ENCODE peak calls at places on chromosome 1, in nine cellular contexts. One of them, this sample, is unnamed.

GRCh38 chr1:41626616-41627375 is 142.3 kb upstream of the EDN2 start:
- ATAC-seq in activated T-helper 17 cell treated with anti-CD3 and anti-CD28 coated beads, Interleukin-2, amount 50 U/mL, for 72 hours: peak; percentile 97
- ATAC-seq in right cardiac atrium: peak; percentile 22
- ATAC-seq in psoas muscle: no peak
- ATAC-seq in activated T-cell treated with anti-CD3 and anti-CD28 coated beads, Interleukin-2, amount 50 U/mL, for 72 hours: peak; percentile 99
- ATAC-seq in A549: peak; percentile 19
- ATAC-seq in K562: no peak
- ATAC-seq in gastrocnemius medialis: no peak
- ATAC-seq in body of pancreas: peak; percentile 49
- ATAC-seq in this sample: peak; percentile 93

GRCh38 chr1:223732993-223733798 is 20.9 kb downstream of the CAPN2 start:
- ATAC-seq in gastrocnemius medialis: no peak
- ATAC-seq in K562: no peak
- ATAC-seq in activated T-cell treated with anti-CD3 and anti-CD28 coated beads, Interleukin-2, amount 50 U/mL, for 72 hours: no peak
- ATAC-seq in activated T-helper 17 cell treated with anti-CD3 and anti-CD28 coated beads, Interleukin-2, amount 50 U/mL, for 72 hours: no peak
- ATAC-seq in body of pancreas: peak; percentile 44
- ATAC-seq in right cardiac atrium: peak; percentile 73
- ATAC-seq in A549: peak; percentile 7
- ATAC-seq in psoas muscle: no peak
- ATAC-seq in this sample: peak; percentile 69

GRCh38 chr1:10860682-10861081 is 64.2 kb upstream of the CASZ1 start:
- ATAC-seq in activated T-cell treated with anti-CD3 and anti-CD28 coated beads, Interleukin-2, amount 50 U/mL, for 72 hours: no peak
- ATAC-seq in psoas muscle: no peak
- ATAC-seq in K562: no peak
- ATAC-seq in right cardiac atrium: no peak
- ATAC-seq in gastrocnemius medialis: peak; percentile 25
- ATAC-seq in A549: no peak
- ATAC-seq in activated T-helper 17 cell treated with anti-CD3 and anti-CD28 coated beads, Interleukin-2, amount 50 U/mL, for 72 hours: no peak
- ATAC-seq in body of pancreas: no peak
- ATAC-seq in this sample: no peak

GRCh38 chr1:15574741-15575140 is 10.1 kb downstream of the AGMAT start:
- ATAC-seq in activated T-helper 17 cell treated with anti-CD3 and anti-CD28 coated beads, Interleukin-2, amount 50 U/mL, for 72 hours: no peak
- ATAC-seq in activated T-cell treated with anti-CD3 and anti-CD28 coated beads, Interleukin-2, amount 50 U/mL, for 72 hours: no peak
- ATAC-seq in gastrocnemius medialis: no peak
- ATAC-seq in K562: no peak
- ATAC-seq in A549: no peak
- ATAC-seq in body of pancreas: no peak
- ATAC-seq in psoas muscle: no peak
- ATAC-seq in right cardiac atrium: peak; percentile 41
- ATAC-seq in this sample: no peak

GRCh38 chr1:201681375-201681774 is 142.4 kb downstream of the NAV1 start:
- ATAC-seq in activated T-cell treated with anti-CD3 and anti-CD28 coated beads, Interleukin-2, amount 50 U/mL, for 72 hours: no peak
- ATAC-seq in A549: no peak
- ATAC-seq in K562: no peak
- ATAC-seq in body of pancreas: no peak
- ATAC-seq in activated T-helper 17 cell treated with anti-CD3 and anti-CD28 coated beads, Interleukin-2, amount 50 U/mL, for 72 hours: no peak
- ATAC-seq in gastrocnemius medialis: peak; percentile 51
- ATAC-seq in psoas muscle: peak; percentile 44
- ATAC-seq in right cardiac atrium: peak; percentile 63
- ATAC-seq in this sample: no peak

GRCh38 chr1:47837866-47838561 is 159.2 kb downstream of the TRABD2B start:
- ATAC-seq in body of pancreas: no peak
- ATAC-seq in activated T-cell treated with anti-CD3 and anti-CD28 coated beads, Interleukin-2, amount 50 U/mL, for 72 hours: no peak
- ATAC-seq in right cardiac atrium: peak; percentile 30
- ATAC-seq in psoas muscle: no peak
- ATAC-seq in gastrocnemius medialis: no peak
- ATAC-seq in A549: no peak
- ATAC-seq in K562: no peak
- ATAC-seq in activated T-helper 17 cell treated with anti-CD3 and anti-CD28 coated beads, Interleukin-2, amount 50 U/mL, for 72 hours: no peak
- ATAC-seq in this sample: no peak

GRCh38 chr1:66265796-66266195 is 268.2 kb upstream of the SGIP1 start:
- ATAC-seq in activated T-cell treated with anti-CD3 and anti-CD28 coated beads, Interleukin-2, amount 50 U/mL, for 72 hours: peak; percentile 45
- ATAC-seq in right cardiac atrium: peak; percentile 17
- ATAC-seq in body of pancreas: no peak
- ATAC-seq in psoas muscle: no peak
- ATAC-seq in A549: no peak
- ATAC-seq in K562: no peak
- ATAC-seq in activated T-helper 17 cell treated with anti-CD3 and anti-CD28 coated beads, Interleukin-2, amount 50 U/mL, for 72 hours: no peak
- ATAC-seq in gastrocnemius medialis: no peak
- ATAC-seq in this sample: no peak

GRCh38 chr1:66380452-66381212 is 153.3 kb upstream of the SGIP1 start:
- ATAC-seq in K562: no peak
- ATAC-seq in right cardiac atrium: no peak
- ATAC-seq in activated T-cell treated with anti-CD3 and anti-CD28 coated beads, Interleukin-2, amount 50 U/mL, for 72 hours: peak; percentile 79
- ATAC-seq in activated T-helper 17 cell treated with anti-CD3 and anti-CD28 coated beads, Interleukin-2, amount 50 U/mL, for 72 hours: peak; percentile 87
- ATAC-seq in gastrocnemius medialis: no peak
- ATAC-seq in psoas muscle: no peak
- ATAC-seq in body of pancreas: no peak
- ATAC-seq in A549: no peak
- ATAC-seq in this sample: peak; percentile 67

GRCh38 chr1:235024706-235025421 is 103.8 kb downstream of the TOMM20 start:
- ATAC-seq in right cardiac atrium: peak; percentile 58
- ATAC-seq in activated T-helper 17 cell treated with anti-CD3 and anti-CD28 coated beads, Interleukin-2, amount 50 U/mL, for 72 hours: peak; percentile 34
- ATAC-seq in activated T-cell treated with anti-CD3 and anti-CD28 coated beads, Interleukin-2, amount 50 U/mL, for 72 hours: peak; percentile 18
- ATAC-seq in gastrocnemius medialis: no peak
- ATAC-seq in A549: no peak
- ATAC-seq in K562: peak; percentile 20
- ATAC-seq in body of pancreas: no peak
- ATAC-seq in psoas muscle: no peak
- ATAC-seq in this sample: no peak

GRCh38 chr1:45619149-45619921 is 4.5 kb downstream of the CCDC17 start:
- ATAC-seq in K562: peak; percentile 42
- ATAC-seq in gastrocnemius medialis: peak; percentile 21
- ATAC-seq in psoas muscle: no peak
- ATAC-seq in right cardiac atrium: peak; percentile 17
- ATAC-seq in activated T-cell treated with anti-CD3 and anti-CD28 coated beads, Interleukin-2, amount 50 U/mL, for 72 hours: no peak
- ATAC-seq in A549: no peak
- ATAC-seq in activated T-helper 17 cell treated with anti-CD3 and anti-CD28 coated beads, Interleukin-2, amount 50 U/mL, for 72 hours: no peak
- ATAC-seq in body of pancreas: no peak
- ATAC-seq in this sample: peak; percentile 9

GRCh38 chr1:6419397-6419802 is 319 bp downstream of the HES2 start:
- ATAC-seq in K562: no peak
- ATAC-seq in gastrocnemius medialis: no peak
- ATAC-seq in A549: no peak
- ATAC-seq in body of pancreas: no peak
- ATAC-seq in right cardiac atrium: no peak
- ATAC-seq in activated T-cell treated with anti-CD3 and anti-CD28 coated beads, Interleukin-2, amount 50 U/mL, for 72 hours: no peak
- ATAC-seq in activated T-helper 17 cell treated with anti-CD3 and anti-CD28 coated beads, Interleukin-2, amount 50 U/mL, for 72 hours: no peak
- ATAC-seq in psoas muscle: no peak
- ATAC-seq in this sample: peak; percentile 1

GRCh38 chr1:110606784-110607662 is 865 bp upstream of the KCNA2 start:
- ATAC-seq in body of pancreas: peak; percentile 56
- ATAC-seq in gastrocnemius medialis: peak; percentile 47
- ATAC-seq in activated T-helper 17 cell treated with anti-CD3 and anti-CD28 coated beads, Interleukin-2, amount 50 U/mL, for 72 hours: peak; percentile 42
- ATAC-seq in psoas muscle: peak; percentile 36
- ATAC-seq in K562: no peak
- ATAC-seq in right cardiac atrium: peak; percentile 26
- ATAC-seq in activated T-cell treated with anti-CD3 and anti-CD28 coated beads, Interleukin-2, amount 50 U/mL, for 72 hours: peak; percentile 52
- ATAC-seq in A549: peak; percentile 48
- ATAC-seq in this sample: peak; percentile 19

GRCh38 chr1:47984175-47984789 is 12.9 kb downstream of the TRABD2B start:
- ATAC-seq in A549: no peak
- ATAC-seq in gastrocnemius medialis: no peak
- ATAC-seq in psoas muscle: peak; percentile 32
- ATAC-seq in activated T-cell treated with anti-CD3 and anti-CD28 coated beads, Interleukin-2, amount 50 U/mL, for 72 hours: no peak
- ATAC-seq in activated T-helper 17 cell treated with anti-CD3 and anti-CD28 coated beads, Interleukin-2, amount 50 U/mL, for 72 hours: no peak
- ATAC-seq in K562: peak; percentile 43
- ATAC-seq in right cardiac atrium: peak; percentile 78
- ATAC-seq in body of pancreas: peak; percentile 38
- ATAC-seq in this sample: peak; percentile 60

GRCh38 chr1:226964611-226965486 is 24.8 kb downstream of the COQ8A start:
- ATAC-seq in body of pancreas: no peak
- ATAC-seq in gastrocnemius medialis: no peak
- ATAC-seq in activated T-helper 17 cell treated with anti-CD3 and anti-CD28 coated beads, Interleukin-2, amount 50 U/mL, for 72 hours: no peak
- ATAC-seq in right cardiac atrium: no peak
- ATAC-seq in psoas muscle: no peak
- ATAC-seq in A549: no peak
- ATAC-seq in K562: no peak
- ATAC-seq in activated T-cell treated with anti-CD3 and anti-CD28 coated beads, Interleukin-2, amount 50 U/mL, for 72 hours: no peak
- ATAC-seq in this sample: peak; percentile 18

GRCh38 chr1:159121526-159121925 is 45.0 kb upstream of the AIM2 start:
- ATAC-seq in A549: no peak
- ATAC-seq in activated T-cell treated with anti-CD3 and anti-CD28 coated beads, Interleukin-2, amount 50 U/mL, for 72 hours: peak; percentile 82
- ATAC-seq in psoas muscle: no peak
- ATAC-seq in right cardiac atrium: no peak
- ATAC-seq in activated T-helper 17 cell treated with anti-CD3 and anti-CD28 coated beads, Interleukin-2, amount 50 U/mL, for 72 hours: peak; percentile 80
- ATAC-seq in K562: no peak
- ATAC-seq in gastrocnemius medialis: no peak
- ATAC-seq in body of pancreas: no peak
- ATAC-seq in this sample: no peak

GRCh38 chr1:167762061-167762746 is 40.4 kb downstream of the MPZL1 start:
- ATAC-seq in activated T-helper 17 cell treated with anti-CD3 and anti-CD28 coated beads, Interleukin-2, amount 50 U/mL, for 72 hours: peak; percentile 21
- ATAC-seq in body of pancreas: no peak
- ATAC-seq in A549: no peak
- ATAC-seq in psoas muscle: no peak
- ATAC-seq in activated T-cell treated with anti-CD3 and anti-CD28 coated beads, Interleukin-2, amount 50 U/mL, for 72 hours: peak; percentile 74
- ATAC-seq in right cardiac atrium: no peak
- ATAC-seq in gastrocnemius medialis: no peak
- ATAC-seq in K562: no peak
- ATAC-seq in this sample: no peak

This sample was measured in esophagus mucosa.